ENCODE peak calls at places on chromosomes 16 and 17, in five cellular contexts. Z is activated CD4-positive, alpha-beta T cell treated with anti-CD3 and anti-CD28 coated beads, Interleukin-2, amount 50 U/mL, for 48 hours; O is activated CD4-positive, CD25-positive, alpha-beta regulatory T cell; B is HFFc6; W is smooth muscle cell of the brain vasculature. J is an unnamed sample.

GRCh38 chr16:76278976-76279375 is 1.8 kb downstream of the CNTNAP4 start:
- DNase-seq in Z (no peak), O (no peak), B (no peak), W (no peak), J (no peak)

GRCh38 chr17:30894236-30894635 is 11.8 kb downstream of the TEFM start:
- DNase-seq in Z (no peak), O (no peak), B (no peak), W (no peak), J (no peak)

GRCh38 chr17:2120550-2121335 is 65.8 kb downstream of the HIC1 start:
- DNase-seq in Z (no peak), O (no peak), B (peak; percentile 67), W (no peak), J (peak; percentile 62)

GRCh38 chr17:64572682-64573154 is 65.9 kb downstream of the CEP95 start:
- DNase-seq in Z (no peak), O (no peak), B (peak; percentile 80), W (no peak), J (peak; percentile 53)

GRCh38 chr17:28576758-28577465 is at the start of gene ALDOC:
- DNase-seq in Z (peak; percentile 99), O (peak; percentile 96), B (peak; percentile 76), W (peak; percentile 73), J (peak; percentile 90)

GRCh38 chr16:58393138-58393504 is 850 bp downstream of the GINS3 start:
- DNase-seq in Z (no peak), O (no peak), B (no peak), W (no peak), J (no peak)

GRCh38 chr16:81703177-81704155 is 75.6 kb upstream of the PLCG2 start:
- DNase-seq in Z (no peak), O (no peak), B (peak; percentile 88), W (peak; percentile 45), J (peak; percentile 87)

GRCh38 chr17:19376799-19377198 is 1.5 kb upstream of the MAPK7 start:
- DNase-seq in Z (no peak), O (no peak), B (no peak), W (no peak), J (no peak)

GRCh38 chr17:20304961-20305360 is 162.4 kb downstream of the LGALS9B start:
- DNase-seq in Z (no peak), O (no peak), B (no peak), W (no peak), J (no peak)

GRCh38 chr16:19991614-19992013 is 82.1 kb downstream of the GPR139 start:
- DNase-seq in Z (no peak), O (no peak), B (no peak), W (no peak), J (no peak)

GRCh38 chr17:2598166-2598565 is 4.7 kb downstream of the PAFAH1B1 start:
- DNase-seq in Z (no peak), O (no peak), B (peak; percentile 41), W (no peak), J (peak; percentile 57)

GRCh38 chr17:2049333-2050245 is 5.3 kb upstream of the HIC1 start:
- DNase-seq in Z (peak; percentile 91), O (peak; percentile 82), B (peak; percentile 80), W (no peak), J (peak; percentile 73)

GRCh38 chr17:65074778-65075250 is 18.3 kb upstream of the GNA13 start:
- DNase-seq in Z (no peak), O (no peak), B (no peak), W (no peak), J (no peak)

GRCh38 chr16:19113577-19114358 is at the start of gene ITPRIPL2:
- DNase-seq in Z (peak; percentile 42), O (no peak), B (peak; percentile 82), W (no peak), J (peak; percentile 93)

GRCh38 chr17:79399610-79400144 is 211.2 kb downstream of the RBFOX3 start:
- DNase-seq in Z (no peak), O (no peak), B (no peak), W (no peak), J (no peak)

GRCh38 chr16:56255904-56256303 is 64.6 kb downstream of the GNAO1 start:
- DNase-seq in Z (no peak), O (no peak), B (no peak), W (no peak), J (no peak)

GRCh38 chr17:76452102-76452645 is 778 bp downstream of the UBE2O start:
- DNase-seq in Z (peak; percentile 13), O (no peak), B (no peak), W (no peak), J (no peak)

GRCh38 chr16:82658796-82659195 is 32.0 kb downstream of the CDH13 start:
- DNase-seq in Z (no peak), O (no peak), B (no peak), W (no peak), J (peak; percentile 37)

GRCh38 chr17:72717676-72718075 is 374.8 kb downstream of the SLC39A11 start:
- DNase-seq in Z (no peak), O (no peak), B (no peak), W (no peak), J (no peak)

GRCh38 chr17:15782809-15783208 is 50.7 kb downstream of the TBC1D26 start:
- DNase-seq in Z (peak; percentile 9), O (no peak), B (no peak), W (no peak), J (no peak)

GRCh38 chr17:73281926-73282325 is 20.2 kb upstream of the CPSF4L start:
- DNase-seq in Z (no peak), O (no peak), B (no peak), W (no peak), J (no peak)

GRCh38 chr17:19672009-19672837 is 23.7 kb downstream of the ALDH3A2 start:
- DNase-seq in Z (no peak), O (no peak), B (no peak), W (no peak), J (no peak)

GRCh38 chr17:56831364-56832095 is 2.2 kb downstream of the C17orf67 start:
- DNase-seq in Z (no peak), O (no peak), B (no peak), W (no peak), J (no peak)

GRCh38 chr17:28999216-28999615 is 6.6 kb downstream of the SEZ6 start:
- DNase-seq in Z (no peak), O (no peak), B (no peak), W (no peak), J (no peak)

GRCh38 chr16:68823401-68823800 is 19.9 kb upstream of the TANGO6 start:
- DNase-seq in Z (no peak), O (no peak), B (peak; percentile 81), W (no peak), J (peak; percentile 72)

GRCh38 chr17:62093188-62094155 is 28.4 kb upstream of the MED13 start:
- DNase-seq in Z (peak; percentile 13), O (no peak), B (peak; percentile 89), W (no peak), J (peak; percentile 93)

GRCh38 chr17:77409282-77410161 is 268.8 kb downstream of the SEC14L1 start:
- DNase-seq in Z (no peak), O (no peak), B (peak; percentile 28), W (no peak), J (peak; percentile 68)

GRCh38 chr17:69539274-69539673 is 124.8 kb downstream of the MAP2K6 start:
- DNase-seq in Z (no peak), O (no peak), B (no peak), W (no peak), J (peak; percentile 46)

GRCh38 chr16:86977076-86977676 is 340.0 kb downstream of the C16orf95 start:
- DNase-seq in Z (no peak), O (no peak), B (no peak), W (no peak), J (no peak)

GRCh38 chr16:15996432-15997109 is 47.2 kb downstream of the ABCC1 start:
- DNase-seq in Z (no peak), O (no peak), B (peak; percentile 89), W (no peak), J (peak; percentile 97)

GRCh38 chr17:35259001-35259400 is 16.1 kb downstream of the SLFN5 start:
- DNase-seq in Z (no peak), O (no peak), B (no peak), W (no peak), J (no peak)

J was measured in HCEC 1CT.